ENCODE peak calls at places on chromosomes 12 and 14, in four cellular contexts. M, D, Q and J are unnamed samples.

GRCh38 chr14:23564181-23564812 is 3.3 kb downstream of the AP1G2 start:
- DNase-seq in M (no peak), D (no peak), Q (no peak), J (no peak)

GRCh38 chr12:130742716-130743115 is 26.6 kb upstream of the RIMBP2 start:
- DNase-seq in M (no peak), D (no peak), Q (no peak), J (no peak)

GRCh38 chr12:66405395-66405794 is 103.1 kb downstream of the HELB start:
- DNase-seq in M (no peak), D (no peak), Q (no peak), J (no peak)

GRCh38 chr12:12899530-12900380 is 8.4 kb downstream of the GPRC5A start:
- DNase-seq in M (no peak), D (no peak), Q (peak; percentile 84), J (no peak)

GRCh38 chr12:103548622-103549601 is 38.2 kb upstream of the STAB2 start:
- DNase-seq in M (peak; percentile 93), D (peak; percentile 62), Q (no peak), J (peak; percentile 48)

GRCh38 chr12:124685689-124685993 is 118.2 kb upstream of the NCOR2 start:
- DNase-seq in M (no peak), D (no peak), Q (no peak), J (no peak)

GRCh38 chr12:128813883-128814282 is 9.9 kb downstream of the SLC15A4 start:
- DNase-seq in M (no peak), D (no peak), Q (no peak), J (no peak)

GRCh38 chr14:22448905-22449611 is 140.0 kb downstream of the DAD1 start:
- DNase-seq in M (no peak), D (no peak), Q (no peak), J (no peak)